ENCODE peak calls at places on chromosomes 6 and 20, in seven cellular contexts. A is tibial nerve, G is tibial artery, Q is stomach, N is kidney, I is sigmoid colon, F is gastrocnemius medialis. C is an unnamed sample. For H3K36me3 and H3K4me1, the result is how much of the 10 kb centered on the place peaks cover.

GRCh38 chr6:166338854-166339253 is 3.5 kb downstream of the SFT2D1 start:
- DNase-seq in N (no peak), G (no peak), Q (no peak), I (no peak), A (no peak), F (no peak), C (no peak)

GRCh38 chr20:59405226-59405815 is 104.9 kb downstream of the EDN3 start:
- DNase-seq in N (no peak), F (no peak), A (no peak), I (peak), Q (no peak), G (no peak), C (no peak)

GRCh38 chr6:156866181-156866862 is 89.1 kb downstream of the ARID1B start:
- DNase-seq in I (peak), G (no peak), A (no peak), Q (no peak), N (no peak), F (peak), C (no peak)

GRCh38 chr6:134495203-134495892 is 177.4 kb upstream of the SGK1 start:
- DNase-seq in I (no peak), G (no peak), A (no peak), F (peak), Q (no peak), N (no peak), C (no peak)

GRCh38 chr6:11732036-11732545 is 46.5 kb downstream of the ADTRP start:
- DNase-seq in I (peak), F (peak), N (peak), Q (peak), A (peak), G (peak), C (no peak)

GRCh38 chr6:37210313-37210898 is 40.5 kb downstream of the PIM1 start:
- DNase-seq in Q (peak), N (no peak), F (peak), A (peak), I (peak), G (peak), C (peak)

GRCh38 chr20:50130346-50130703 is 17.4 kb upstream of the UBE2V1 start:
- DNase-seq in I (no peak), G (no peak), Q (no peak), F (no peak), A (no peak), N (no peak), C (no peak)

GRCh38 chr20:17273711-17274110 is 46.9 kb downstream of the PCSK2 start:
- DNase-seq in G (no peak), F (no peak), N (no peak), I (no peak), A (no peak), Q (no peak), C (no peak)

GRCh38 chr20:4726710-4727391 is 5.1 kb downstream of the PRND start:
- DNase-seq in Q (no peak), F (no peak), I (no peak), G (no peak), A (no peak), N (no peak), C (no peak)

GRCh38 chr6:3844097-3844463 is 5.1 kb upstream of the FAM50B start:
- DNase-seq in Q (no peak), G (no peak), N (no peak), F (no peak), I (no peak), A (no peak), C (no peak)

GRCh38 chr6:6287415-6287814 is 33.0 kb downstream of the F13A1 start:
- DNase-seq in I (no peak), F (no peak), A (no peak), Q (no peak), G (no peak), N (no peak), C (no peak)

GRCh38 chr20:17617868-17618672 is 48.2 kb downstream of the DSTN start:
- DNase-seq in A (peak), N (peak), Q (peak), I (peak), F (no peak), G (peak), C (peak)

GRCh38 chr20:4483481-4483880 is 238.2 kb upstream of the PRND start:
- DNase-seq in N (no peak), I (no peak), Q (no peak), G (no peak), F (no peak), A (no peak), C (no peak)

GRCh38 chr6:50966986-50967385 is 148.3 kb downstream of the TFAP2B start:
- DNase-seq in I (no peak), A (no peak), F (no peak), N (no peak), Q (no peak), G (no peak), C (no peak)

GRCh38 chr6:4180653-4181255 is 45.4 kb upstream of the ECI2 start:
- DNase-seq in Q (no peak), G (no peak), I (no peak), F (no peak), N (no peak), A (no peak), C (no peak)

GRCh38 chr6:84449220-84449619 is 221.8 kb upstream of the CEP162 start:
- DNase-seq in Q (no peak), A (no peak), F (no peak), I (no peak), N (no peak), G (no peak), C (no peak)

GRCh38 chr20:4516851-4517250 is 204.9 kb upstream of the PRND start:
- DNase-seq in Q (no peak), A (no peak), G (no peak), N (no peak), F (no peak), I (no peak), C (no peak)

GRCh38 chr6:139833592-139833991 is 459.1 kb upstream of the CITED2 start:
- DNase-seq in F (peak), A (no peak), G (no peak), N (no peak), I (no peak), Q (no peak), C (no peak)

GRCh38 chr6:111985202-111985731 is 68.6 kb upstream of the CCN6 start:
- DNase-seq in N (no peak), Q (no peak), I (no peak), G (no peak), A (no peak), F (no peak), C (peak)

GRCh38 chr20:834151-834747 is 734 bp downstream of the FAM110A start:
- DNase-seq in G (no peak), I (no peak), F (no peak), N (peak), A (no peak), Q (no peak), C (no peak)

GRCh38 chr6:35370124-35370741 is 27.9 kb downstream of the PPARD start:
- DNase-seq in A (peak), Q (peak), F (peak), G (peak), N (peak), I (peak), C (no peak)

GRCh38 chr6:36853325-36853724 is 14.1 kb upstream of the CPNE5 start:
- DNase-seq in N (no peak), G (peak), Q (no peak), I (peak), A (no peak), F (peak), C (no peak)

GRCh38 chr6:7896465-7896987 is 14.1 kb downstream of the TXNDC5 start:
- DNase-seq in Q (no peak), F (no peak), G (no peak), N (no peak), I (peak), A (no peak), C (no peak)

GRCh38 chr6:7897461-7898192 is 13.0 kb downstream of the TXNDC5 start:
- DNase-seq in I (peak), A (no peak), Q (no peak), G (no peak), F (no peak), N (no peak), C (no peak)

GRCh38 chr6:7893342-7893741 is 17.2 kb downstream of the TXNDC5 start:
- DNase-seq in F (no peak), G (no peak), Q (no peak), A (no peak), N (no peak), I (peak), C (no peak)

GRCh38 chr6:7895125-7895423 is 15.5 kb downstream of the TXNDC5 start:
- DNase-seq in Q (no peak), A (no peak), G (no peak), N (no peak), F (no peak), I (no peak), C (no peak)

DNA sequence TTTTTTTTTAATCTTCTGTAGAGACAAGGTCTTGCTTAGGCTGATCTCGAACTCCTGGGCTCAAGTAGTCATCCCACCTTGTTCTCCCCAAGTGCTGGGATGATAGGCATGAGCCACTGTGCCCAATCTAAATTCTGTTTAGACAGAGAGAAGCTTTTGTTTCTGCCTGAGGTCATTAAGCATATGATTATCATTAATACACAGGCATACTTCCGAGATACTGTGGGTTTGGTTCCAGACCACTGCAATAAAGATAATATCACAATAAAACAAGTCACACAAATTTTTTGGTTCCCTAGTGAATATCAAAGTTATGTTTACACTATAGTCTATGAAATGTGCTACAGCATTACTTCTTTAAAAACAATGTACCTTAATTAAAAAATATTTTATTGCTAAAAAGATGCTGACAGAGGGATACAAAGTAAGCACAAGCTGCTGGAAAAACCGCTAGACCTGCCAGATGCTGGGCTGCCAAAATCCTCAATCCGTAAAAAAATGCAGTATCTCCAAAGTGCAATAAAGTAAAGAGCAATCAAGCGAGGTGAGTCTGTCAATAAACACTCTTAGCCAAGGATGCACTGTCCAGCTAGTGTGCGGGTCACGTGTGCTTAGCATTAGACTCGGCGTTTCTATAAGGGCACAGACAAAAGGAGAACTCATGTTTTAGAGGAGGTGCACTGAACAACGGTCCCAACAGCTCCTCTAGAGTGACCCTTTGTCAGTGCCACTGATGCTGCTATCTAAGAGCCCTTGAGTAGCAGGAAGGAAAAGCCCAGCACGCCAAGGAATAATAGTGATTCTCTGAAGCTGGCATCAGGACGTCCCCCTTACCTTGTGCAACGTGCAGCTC is 16.1 kb downstream of the TXNDC5 start:
- DNase-seq in N (no peak), F (no peak), Q (no peak), A (no peak), I (no peak), G (no peak), C (no peak)
- H3K36me3 ChIP-seq in N (half or more), F (under half), Q (half or more), A (under half), I (half or more), G (half or more), C (half or more)

GRCh38 chr20:62641749-62642665 is at the start of gene SLCO4A1:
- DNase-seq in I (peak), A (peak), N (peak), F (peak), G (peak), Q (peak), C (no peak)
- TF ChIP-seq CTCF in I (no peak), A (no peak), N (no peak), F (no peak), G (no peak), Q (no peak), C (no peak)

GRCh38 chr20:41138217-41138526 is 829 bp downstream of the PLCG1 start:
- DNase-seq in Q (no peak), N (no peak), I (no peak), G (no peak), F (no peak), A (no peak), C (no peak)
- H3K4me1 ChIP-seq in Q (half or more), N (under half), I (under half), G (half or more), F (half or more), A (under half), C (under half)

GRCh38 chr20:61989741-61990140 is 75.9 kb downstream of the TAF4 start:
- DNase-seq in I (no peak), G (no peak), A (no peak), Q (no peak), N (peak), F (no peak), C (no peak)

GRCh38 chr20:61985096-61985495 is 80.6 kb downstream of the TAF4 start:
- DNase-seq in G (no peak), F (no peak), A (no peak), I (no peak), Q (no peak), N (no peak), C (no peak)

GRCh38 chr20:61988665-61989064 is 77.0 kb downstream of the TAF4 start:
- DNase-seq in I (no peak), G (no peak), N (no peak), Q (no peak), A (no peak), F (no peak), C (peak)

GRCh38 chr20:61983965-61984364 is 81.7 kb downstream of the TAF4 start:
- DNase-seq in Q (no peak), N (peak), F (no peak), A (no peak), I (no peak), G (no peak), C (no peak)

DNA sequence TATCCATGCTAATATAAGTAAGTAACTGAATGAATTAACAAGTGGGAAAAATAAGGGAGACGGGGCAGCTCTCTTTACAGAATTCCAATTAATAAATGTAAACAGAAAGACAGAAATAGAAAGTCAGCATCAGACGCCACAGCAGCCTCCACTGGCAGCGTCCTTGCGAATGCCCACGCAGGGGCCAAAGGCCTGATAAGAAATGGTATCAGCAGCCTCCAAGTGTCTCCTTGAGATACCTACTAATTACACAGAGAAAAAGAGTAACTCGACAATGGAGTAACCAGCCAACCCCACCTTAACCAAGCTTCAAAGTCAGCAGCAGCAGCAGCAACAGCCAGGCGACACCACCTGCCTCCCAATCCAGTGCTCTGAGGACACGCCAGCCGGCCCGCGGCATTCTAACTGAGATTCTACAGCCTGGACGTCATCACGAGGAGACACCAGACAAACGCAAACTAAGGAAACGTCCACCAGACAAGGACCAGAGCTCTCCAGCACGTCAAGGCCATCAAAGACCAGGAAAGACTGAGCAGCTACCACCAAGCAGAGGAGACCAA is 78.8 kb downstream of the TAF4 start:
- DNase-seq in Q (no peak), F (no peak), G (no peak), I (no peak), N (peak), A (no peak), C (no peak)
- H3K36me3 ChIP-seq in Q (half or more), F (under half), G (half or more), I (under half), N (under half), A (under half), C (under half)

GRCh38 chr20:63177785-63178444 is 38.0 kb downstream of the YTHDF1 start:
- DNase-seq in G (no peak), I (no peak), A (no peak), Q (no peak), F (no peak), N (peak), C (no peak)

GRCh38 chr20:63179876-63180275 is 36.1 kb downstream of the YTHDF1 start:
- DNase-seq in N (peak), A (no peak), G (no peak), Q (no peak), F (no peak), I (no peak), C (no peak)

GRCh38 chr20:63178445-63178818 is 37.5 kb downstream of the YTHDF1 start:
- DNase-seq in F (no peak), A (no peak), I (no peak), G (no peak), Q (no peak), N (peak), C (no peak)

GRCh38 chr20:63180541-63181185 is 35.3 kb downstream of the YTHDF1 start:
- DNase-seq in I (no peak), A (no peak), F (no peak), N (peak), Q (no peak), G (no peak), C (no peak)

GRCh38 chr20:63178889-63179751 is 36.8 kb downstream of the YTHDF1 start:
- DNase-seq in F (no peak), A (no peak), I (no peak), Q (peak), N (peak), G (no peak), C (no peak)
- TF ChIP-seq CTCF in F (no peak), A (peak), I (no peak), Q (no peak), N (peak), G (peak), C (no peak)

GRCh38 chr20:46006964-46007363 is 1.7 kb upstream of the MMP9 start:
- DNase-seq in G (no peak), F (no peak), N (no peak), I (no peak), Q (no peak), A (no peak), C (no peak)
- H3K4me1 ChIP-seq in G (under half), F (under half), N (under half), I (under half), Q (half or more), A (under half), C (under half)

DNA sequence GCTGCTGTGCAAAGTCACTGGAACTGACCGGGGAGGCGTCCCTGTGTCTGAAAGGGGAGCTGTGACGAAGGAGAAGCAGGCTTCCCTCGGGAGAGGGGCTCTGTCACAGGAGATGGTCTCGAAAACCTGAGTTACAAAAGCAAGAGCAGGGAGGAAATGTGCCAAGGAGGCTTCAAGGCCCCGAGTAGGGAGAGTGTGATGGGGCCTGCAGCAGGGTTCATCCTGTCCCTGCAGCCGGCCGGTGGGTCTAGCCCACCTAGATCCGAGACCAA is 16.7 kb downstream of the DYNLT1 start:
- DNase-seq in N (no peak), A (no peak), Q (no peak), F (no peak), G (peak), I (no peak), C (no peak)
- H3K36me3 ChIP-seq in N (under half), A (under half), Q (half or more), F (under half), G (under half), I (half or more), C (under half)

GRCh38 chr6:15148356-15149058 is 97.4 kb upstream of the JARID2 start:
- DNase-seq in N (no peak), G (no peak), Q (no peak), I (no peak), F (no peak), A (no peak), C (no peak)
- TF ChIP-seq CTCF in N (no peak), G (no peak), Q (no peak), I (no peak), F (no peak), A (no peak), C (no peak)

C was measured in pancreas.